ENCODE peak calls at places on chromosomes 7 and 10, in nine cellular contexts. One of them, this sample, is unnamed.

GRCh38 chr10:82150123-82150900 is 275.3 kb downstream of the NRG3 start:
- DNase-seq in SW 1271: no peak
- DNase-seq in non-pigmented ciliary epithelial cell: no peak
- DNase-seq in amniotic stem cell: no peak
- DNase-seq in CD8-positive, alpha-beta memory T cell: no peak
- DNase-seq in NCI-H1694 treated with DMSO at 0.1 percent for 48 hours: peak
- DNase-seq in mammary epithelial cell: no peak
- DNase-seq in left ventricle myocardium superior: peak
- DNase-seq in NCI-H1092 treated with DMSO at 0.1 percent for 48 hours: no peak
- DNase-seq in this sample: no peak

GRCh38 chr10:103120977-103121735 is 71.9 kb downstream of the NT5C2 start:
- DNase-seq in SW 1271: no peak
- DNase-seq in non-pigmented ciliary epithelial cell: no peak
- DNase-seq in amniotic stem cell: no peak
- DNase-seq in CD8-positive, alpha-beta memory T cell: no peak
- DNase-seq in NCI-H1694 treated with DMSO at 0.1 percent for 48 hours: no peak
- DNase-seq in mammary epithelial cell: no peak
- DNase-seq in left ventricle myocardium superior: no peak
- DNase-seq in NCI-H1092 treated with DMSO at 0.1 percent for 48 hours: no peak
- DNase-seq in this sample: no peak

GRCh38 chr10:100743626-100744135 is 1.7 kb upstream of the PAX2 start:
- DNase-seq in SW 1271: peak
- DNase-seq in non-pigmented ciliary epithelial cell: peak
- DNase-seq in amniotic stem cell: no peak
- DNase-seq in CD8-positive, alpha-beta memory T cell: peak
- DNase-seq in NCI-H1694 treated with DMSO at 0.1 percent for 48 hours: peak
- DNase-seq in mammary epithelial cell: peak
- DNase-seq in left ventricle myocardium superior: peak
- DNase-seq in NCI-H1092 treated with DMSO at 0.1 percent for 48 hours: peak
- DNase-seq in this sample: peak

GRCh38 chr7:41599760-41600159 is 103.1 kb downstream of the INHBA start:
- DNase-seq in SW 1271: no peak
- DNase-seq in non-pigmented ciliary epithelial cell: no peak
- DNase-seq in amniotic stem cell: no peak
- DNase-seq in CD8-positive, alpha-beta memory T cell: no peak
- DNase-seq in NCI-H1694 treated with DMSO at 0.1 percent for 48 hours: no peak
- DNase-seq in mammary epithelial cell: no peak
- DNase-seq in left ventricle myocardium superior: no peak
- DNase-seq in NCI-H1092 treated with DMSO at 0.1 percent for 48 hours: no peak
- DNase-seq in this sample: no peak

GRCh38 chr10:126904807-126905686 is at the start of gene DOCK1:
- DNase-seq in SW 1271: peak
- DNase-seq in non-pigmented ciliary epithelial cell: no peak
- DNase-seq in amniotic stem cell: peak
- DNase-seq in CD8-positive, alpha-beta memory T cell: no peak
- DNase-seq in NCI-H1694 treated with DMSO at 0.1 percent for 48 hours: no peak
- DNase-seq in mammary epithelial cell: peak
- DNase-seq in left ventricle myocardium superior: peak
- DNase-seq in NCI-H1092 treated with DMSO at 0.1 percent for 48 hours: no peak
- DNase-seq in this sample: no peak

GRCh38 chr7:15332962-15333361 is 228.9 kb downstream of the AGMO start:
- DNase-seq in SW 1271: no peak
- DNase-seq in non-pigmented ciliary epithelial cell: no peak
- DNase-seq in amniotic stem cell: no peak
- DNase-seq in CD8-positive, alpha-beta memory T cell: no peak
- DNase-seq in NCI-H1694 treated with DMSO at 0.1 percent for 48 hours: no peak
- DNase-seq in mammary epithelial cell: no peak
- DNase-seq in left ventricle myocardium superior: no peak
- DNase-seq in NCI-H1092 treated with DMSO at 0.1 percent for 48 hours: peak
- DNase-seq in this sample: no peak

GRCh38 chr10:3926675-3927525 is 141.9 kb upstream of the KLF6 start:
- DNase-seq in SW 1271: no peak
- DNase-seq in non-pigmented ciliary epithelial cell: no peak
- DNase-seq in amniotic stem cell: no peak
- DNase-seq in CD8-positive, alpha-beta memory T cell: no peak
- DNase-seq in NCI-H1694 treated with DMSO at 0.1 percent for 48 hours: no peak
- DNase-seq in mammary epithelial cell: peak
- DNase-seq in left ventricle myocardium superior: no peak
- DNase-seq in NCI-H1092 treated with DMSO at 0.1 percent for 48 hours: no peak
- DNase-seq in this sample: no peak

GRCh38 chr10:70589762-70590662 is 12.5 kb downstream of the PRF1 start:
- DNase-seq in SW 1271: no peak
- DNase-seq in non-pigmented ciliary epithelial cell: no peak
- DNase-seq in amniotic stem cell: no peak
- DNase-seq in CD8-positive, alpha-beta memory T cell: no peak
- DNase-seq in NCI-H1694 treated with DMSO at 0.1 percent for 48 hours: peak
- DNase-seq in mammary epithelial cell: no peak
- DNase-seq in left ventricle myocardium superior: peak
- DNase-seq in NCI-H1092 treated with DMSO at 0.1 percent for 48 hours: no peak
- DNase-seq in this sample: no peak

GRCh38 chr10:124087672-124088634 is 5.4 kb downstream of the CHST15 start:
- DNase-seq in SW 1271: no peak
- DNase-seq in non-pigmented ciliary epithelial cell: no peak
- DNase-seq in amniotic stem cell: no peak
- DNase-seq in CD8-positive, alpha-beta memory T cell: no peak
- DNase-seq in NCI-H1694 treated with DMSO at 0.1 percent for 48 hours: no peak
- DNase-seq in mammary epithelial cell: no peak
- DNase-seq in left ventricle myocardium superior: no peak
- DNase-seq in NCI-H1092 treated with DMSO at 0.1 percent for 48 hours: peak
- DNase-seq in this sample: no peak

GRCh38 chr10:33066558-33067236 is 108.7 kb upstream of the ITGB1 start:
- DNase-seq in SW 1271: no peak
- DNase-seq in non-pigmented ciliary epithelial cell: no peak
- DNase-seq in amniotic stem cell: no peak
- DNase-seq in CD8-positive, alpha-beta memory T cell: no peak
- DNase-seq in NCI-H1694 treated with DMSO at 0.1 percent for 48 hours: no peak
- DNase-seq in mammary epithelial cell: no peak
- DNase-seq in left ventricle myocardium superior: no peak
- DNase-seq in NCI-H1092 treated with DMSO at 0.1 percent for 48 hours: no peak
- DNase-seq in this sample: no peak

GRCh38 chr10:79904671-79905321 is 44.1 kb downstream of the SFTPD start:
- DNase-seq in SW 1271: no peak
- DNase-seq in non-pigmented ciliary epithelial cell: no peak
- DNase-seq in amniotic stem cell: no peak
- DNase-seq in CD8-positive, alpha-beta memory T cell: no peak
- DNase-seq in NCI-H1694 treated with DMSO at 0.1 percent for 48 hours: peak
- DNase-seq in mammary epithelial cell: peak
- DNase-seq in left ventricle myocardium superior: peak
- DNase-seq in NCI-H1092 treated with DMSO at 0.1 percent for 48 hours: peak
- DNase-seq in this sample: no peak

GRCh38 chr10:95236068-95236903 is 42.2 kb downstream of the ACSM6 start:
- DNase-seq in SW 1271: no peak
- DNase-seq in non-pigmented ciliary epithelial cell: no peak
- DNase-seq in amniotic stem cell: no peak
- DNase-seq in CD8-positive, alpha-beta memory T cell: no peak
- DNase-seq in NCI-H1694 treated with DMSO at 0.1 percent for 48 hours: no peak
- DNase-seq in mammary epithelial cell: peak
- DNase-seq in left ventricle myocardium superior: no peak
- DNase-seq in NCI-H1092 treated with DMSO at 0.1 percent for 48 hours: no peak
- DNase-seq in this sample: no peak

GRCh38 chr7:129780257-129781127 is 169.0 kb downstream of the NRF1 start:
- DNase-seq in SW 1271: peak
- DNase-seq in non-pigmented ciliary epithelial cell: no peak
- DNase-seq in amniotic stem cell: no peak
- DNase-seq in CD8-positive, alpha-beta memory T cell: peak
- DNase-seq in NCI-H1694 treated with DMSO at 0.1 percent for 48 hours: peak
- DNase-seq in mammary epithelial cell: peak
- DNase-seq in left ventricle myocardium superior: peak
- DNase-seq in NCI-H1092 treated with DMSO at 0.1 percent for 48 hours: peak
- DNase-seq in this sample: no peak

GRCh38 chr7:129855234-129855673 is 97.5 kb downstream of the UBE2H start:
- DNase-seq in SW 1271: no peak
- DNase-seq in non-pigmented ciliary epithelial cell: peak
- DNase-seq in amniotic stem cell: peak
- DNase-seq in CD8-positive, alpha-beta memory T cell: no peak
- DNase-seq in NCI-H1694 treated with DMSO at 0.1 percent for 48 hours: no peak
- DNase-seq in mammary epithelial cell: no peak
- DNase-seq in left ventricle myocardium superior: no peak
- DNase-seq in NCI-H1092 treated with DMSO at 0.1 percent for 48 hours: no peak
- DNase-seq in this sample: no peak

GRCh38 chr10:86261933-86262665 is 104.5 kb downstream of the GRID1 start:
- DNase-seq in SW 1271: no peak
- DNase-seq in non-pigmented ciliary epithelial cell: no peak
- DNase-seq in amniotic stem cell: no peak
- DNase-seq in CD8-positive, alpha-beta memory T cell: no peak
- DNase-seq in NCI-H1694 treated with DMSO at 0.1 percent for 48 hours: no peak
- DNase-seq in mammary epithelial cell: no peak
- DNase-seq in left ventricle myocardium superior: no peak
- DNase-seq in NCI-H1092 treated with DMSO at 0.1 percent for 48 hours: peak
- DNase-seq in this sample: no peak

This sample was measured in immature natural killer cell.